ENCODE peak calls at places on chromosome 3, in six cellular contexts. S is uterus, P is skeletal muscle cell, H is MM.1S, B is Peyer's patch, I is mesendoderm. K is an unnamed sample.

GRCh38 chr3:30578479-30578878 is 27.9 kb upstream of the TGFBR2 start:
- DNase-seq in S (peak), P (peak), H (peak), B (peak), I (no peak), K (peak)

GRCh38 chr3:7977245-7978103 is 524.1 kb upstream of the LMCD1 start:
- DNase-seq in S (no peak), P (no peak), H (no peak), B (no peak), I (peak), K (no peak)

GRCh38 chr3:58490860-58491501 is 915 bp upstream of the KCTD6 start:
- DNase-seq in S (peak), P (no peak), H (no peak), B (peak), I (no peak), K (peak)

GRCh38 chr3:111715911-111716523 is 120.9 kb upstream of the ZBED2 start:
- DNase-seq in S (no peak), P (no peak), H (peak), B (no peak), I (peak), K (peak)

GRCh38 chr3:102189564-102190339 is 245.1 kb upstream of the ZPLD1 start:
- DNase-seq in S (no peak), P (no peak), H (no peak), B (no peak), I (no peak), K (no peak)

GRCh38 chr3:132038198-132038825 is 3.5 kb upstream of the CPNE4 start:
- DNase-seq in S (no peak), P (no peak), H (peak), B (no peak), I (peak), K (no peak)

GRCh38 chr3:9485248-9485647 is 68.4 kb downstream of the LHFPL4 start:
- DNase-seq in S (no peak), P (no peak), H (no peak), B (no peak), I (no peak), K (no peak)

GRCh38 chr3:188627652-188628051 is 473.7 kb downstream of the LPP start:
- DNase-seq in S (no peak), P (peak), H (no peak), B (no peak), I (no peak), K (no peak)

GRCh38 chr3:87461443-87461842 is 185.1 kb upstream of the POU1F1 start:
- DNase-seq in S (no peak), P (no peak), H (no peak), B (no peak), I (no peak), K (no peak)

GRCh38 chr3:15967577-15967976 is 169.8 kb upstream of the ANKRD28 start:
- DNase-seq in S (no peak), P (no peak), H (no peak), B (no peak), I (no peak), K (no peak)

GRCh38 chr3:88059380-88060160 is 515 bp downstream of the ZNF654 start:
- DNase-seq in S (peak), P (no peak), H (peak), B (no peak), I (peak), K (peak)

GRCh38 chr3:124859025-124859424 is 28.1 kb downstream of the ITGB5 start:
- DNase-seq in S (peak), P (peak), H (no peak), B (no peak), I (peak), K (peak)

GRCh38 chr3:17195192-17195611 is 310.4 kb downstream of the PLCL2 start:
- DNase-seq in S (no peak), P (peak), H (peak), B (no peak), I (peak), K (peak)

GRCh38 chr3:188788621-188789081 is 383.1 kb upstream of the TPRG1 start:
- DNase-seq in S (no peak), P (peak), H (no peak), B (no peak), I (peak), K (no peak)

GRCh38 chr3:134677196-134677986 is 26.6 kb upstream of the KY start:
- DNase-seq in S (no peak), P (no peak), H (peak), B (no peak), I (peak), K (no peak)

DNA sequence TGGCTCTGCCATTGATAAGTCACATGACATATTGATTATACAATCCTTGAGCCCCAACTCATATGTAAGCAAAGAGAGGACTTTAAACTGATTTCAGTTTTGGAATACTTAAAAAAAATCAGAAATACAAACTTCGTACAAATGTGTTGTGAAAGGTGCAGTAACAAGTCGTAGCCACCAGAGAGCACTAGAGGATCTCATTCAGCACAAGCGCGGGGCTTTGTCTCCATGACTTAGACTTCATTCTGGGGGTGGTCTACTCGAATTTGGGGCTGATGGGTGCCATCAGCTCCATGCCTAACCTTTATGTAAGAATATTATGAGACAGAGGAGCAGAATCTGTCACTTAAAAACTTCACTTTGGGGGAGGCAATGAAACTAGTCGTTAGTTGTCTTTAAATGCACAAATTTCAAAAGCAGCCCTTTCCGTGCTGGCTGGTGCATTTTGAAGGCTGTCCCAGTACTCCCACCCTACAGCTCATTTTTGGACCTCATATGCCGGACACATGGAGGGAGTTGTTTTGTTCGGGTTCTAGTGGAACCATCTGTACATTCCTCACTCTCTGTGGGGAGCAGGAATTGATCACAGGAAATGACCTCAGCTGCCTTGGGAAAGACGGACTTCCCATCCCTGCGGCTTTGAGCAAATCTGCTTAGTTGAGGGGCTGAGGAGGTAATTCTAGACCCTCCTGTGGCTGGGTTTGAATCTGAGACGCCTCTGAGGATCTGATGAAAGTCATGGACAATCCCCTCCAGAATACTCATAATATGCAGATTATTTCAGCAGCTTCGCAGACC is 27.5 kb upstream of the MASP1 start:
- DNase-seq in S (peak), P (peak), H (peak), B (no peak), I (peak), K (no peak)
- H3K4me3 ChIP-seq in S (no peak), P (peak), H (peak), B (peak), I (no peak), K (peak)

DNA sequence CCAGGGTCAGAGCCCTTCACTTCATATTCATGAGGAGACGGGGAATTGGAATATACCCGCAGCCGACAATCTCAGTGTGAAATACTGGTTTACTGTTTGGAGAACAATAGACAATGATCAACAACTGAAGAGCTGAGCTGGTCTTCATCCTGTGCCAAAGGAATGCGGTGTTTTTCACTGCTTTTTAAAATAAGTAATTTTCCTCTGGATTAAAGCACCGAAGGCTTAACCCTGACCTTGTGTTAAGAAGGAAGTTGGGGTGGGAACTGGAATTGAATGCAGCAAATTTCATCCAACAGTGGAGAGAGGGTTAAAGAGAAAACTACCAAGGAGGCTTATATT is at the start of gene TM4SF18:
- DNase-seq in S (no peak), P (no peak), H (no peak), B (no peak), I (peak), K (no peak)
- H3K4me3 ChIP-seq in S (peak), P (no peak), H (no peak), B (no peak), I (no peak), K (no peak)

GRCh38 chr3:71228156-71228885 is 355.2 kb downstream of the FOXP1 start:
- DNase-seq in S (no peak), P (no peak), H (no peak), B (no peak), I (no peak), K (no peak)

GRCh38 chr3:71225285-71225684 is 358.2 kb downstream of the FOXP1 start:
- DNase-seq in S (no peak), P (no peak), H (no peak), B (no peak), I (no peak), K (no peak)

GRCh38 chr3:71225951-71226564 is 357.5 kb downstream of the FOXP1 start:
- DNase-seq in S (no peak), P (no peak), H (no peak), B (no peak), I (no peak), K (no peak)

GRCh38 chr3:71226565-71227281 is 356.8 kb downstream of the FOXP1 start:
- DNase-seq in S (no peak), P (no peak), H (no peak), B (no peak), I (no peak), K (no peak)

GRCh38 chr3:71227344-71227743 is 356.2 kb downstream of the FOXP1 start:
- DNase-seq in S (no peak), P (no peak), H (no peak), B (no peak), I (no peak), K (no peak)
- H3K4me3 ChIP-seq in S (no peak), P (no peak), H (no peak), B (peak), I (no peak), K (no peak)

GRCh38 chr3:4978259-4978965 is 825 bp upstream of the BHLHE40 start:
- DNase-seq in S (peak), P (peak), H (peak), B (peak), I (peak), K (peak)

GRCh38 chr3:4977889-4978258 is 1.4 kb upstream of the BHLHE40 start:
- DNase-seq in S (no peak), P (no peak), H (no peak), B (no peak), I (peak), K (no peak)

GRCh38 chr3:4978966-4979400 is 254 bp upstream of the BHLHE40 start:
- DNase-seq in S (peak), P (peak), H (peak), B (peak), I (peak), K (peak)

GRCh38 chr3:4976109-4976508 is 3.1 kb upstream of the BHLHE40 start:
- DNase-seq in S (no peak), P (no peak), H (no peak), B (no peak), I (peak), K (peak)

GRCh38 chr3:4977001-4977888 is 2.0 kb upstream of the BHLHE40 start:
- DNase-seq in S (peak), P (peak), H (peak), B (peak), I (peak), K (peak)
- H3K4me3 ChIP-seq in S (peak), P (peak), H (peak), B (peak), I (peak), K (peak)

GRCh38 chr3:11140054-11140712 is 14.1 kb upstream of the HRH1 start:
- DNase-seq in S (no peak), P (no peak), H (no peak), B (peak), I (no peak), K (no peak)
- H3K4me3 ChIP-seq in S (no peak), P (no peak), H (no peak), B (peak), I (no peak), K (no peak)